ENCODE peak calls at places on chromosomes 6 and 20, in nine cellular contexts. One of them, this sample, is unnamed.

GRCh38 chr20:35000922-35001595 is 45.4 kb downstream of the MYH7B start:
- DNase-seq in fibroblast of mammary gland: no peak
- DNase-seq in KG1: no peak
- DNase-seq in upper lobe of right lung: no peak
- DNase-seq in activated naive CD8-positive, alpha-beta T cell treated with anti-CD3 and anti-CD28 coated beads, Interleukin-2, amount 10 ng/mL, durations not matched to agents 7 days and 5 days: no peak
- DNase-seq in effector CD4-positive, alpha-beta T cell: no peak
- DNase-seq in psoas muscle: peak
- DNase-seq in endothelial cell: no peak
- DNase-seq in stimulated activated CD8-positive, alpha-beta memory T cell treated with anti-CD3 and anti-CD28 coated beads, Interleukin-15, amount 100 ng/mL, for 24 hours: no peak
- DNase-seq in this sample: no peak

GRCh38 chr20:63625771-63626423 is 1.0 kb downstream of the GMEB2 start:
- DNase-seq in fibroblast of mammary gland: peak
- DNase-seq in KG1: no peak
- DNase-seq in upper lobe of right lung: peak
- DNase-seq in activated naive CD8-positive, alpha-beta T cell treated with anti-CD3 and anti-CD28 coated beads, Interleukin-2, amount 10 ng/mL, durations not matched to agents 7 days and 5 days: peak
- DNase-seq in effector CD4-positive, alpha-beta T cell: no peak
- DNase-seq in psoas muscle: no peak
- DNase-seq in endothelial cell: peak
- DNase-seq in stimulated activated CD8-positive, alpha-beta memory T cell treated with anti-CD3 and anti-CD28 coated beads, Interleukin-15, amount 100 ng/mL, for 24 hours: no peak
- DNase-seq in this sample: peak

GRCh38 chr6:101439790-101440189 is 46.3 kb downstream of the GRIK2 start:
- DNase-seq in fibroblast of mammary gland: peak
- DNase-seq in KG1: no peak
- DNase-seq in upper lobe of right lung: no peak
- DNase-seq in activated naive CD8-positive, alpha-beta T cell treated with anti-CD3 and anti-CD28 coated beads, Interleukin-2, amount 10 ng/mL, durations not matched to agents 7 days and 5 days: no peak
- DNase-seq in effector CD4-positive, alpha-beta T cell: no peak
- DNase-seq in psoas muscle: no peak
- DNase-seq in endothelial cell: no peak
- DNase-seq in stimulated activated CD8-positive, alpha-beta memory T cell treated with anti-CD3 and anti-CD28 coated beads, Interleukin-15, amount 100 ng/mL, for 24 hours: no peak
- DNase-seq in this sample: no peak

GRCh38 chr20:58233881-58234528 is 5.6 kb upstream of the ANKRD60 start:
- DNase-seq in fibroblast of mammary gland: no peak
- DNase-seq in KG1: no peak
- DNase-seq in upper lobe of right lung: no peak
- DNase-seq in activated naive CD8-positive, alpha-beta T cell treated with anti-CD3 and anti-CD28 coated beads, Interleukin-2, amount 10 ng/mL, durations not matched to agents 7 days and 5 days: peak
- DNase-seq in effector CD4-positive, alpha-beta T cell: peak
- DNase-seq in psoas muscle: no peak
- DNase-seq in endothelial cell: peak
- DNase-seq in stimulated activated CD8-positive, alpha-beta memory T cell treated with anti-CD3 and anti-CD28 coated beads, Interleukin-15, amount 100 ng/mL, for 24 hours: peak
- DNase-seq in this sample: no peak

GRCh38 chr6:108714012-108714773 is 134.0 kb upstream of the ARMC2 start:
- DNase-seq in fibroblast of mammary gland: peak
- DNase-seq in KG1: no peak
- DNase-seq in upper lobe of right lung: no peak
- DNase-seq in activated naive CD8-positive, alpha-beta T cell treated with anti-CD3 and anti-CD28 coated beads, Interleukin-2, amount 10 ng/mL, durations not matched to agents 7 days and 5 days: no peak
- DNase-seq in effector CD4-positive, alpha-beta T cell: no peak
- DNase-seq in psoas muscle: no peak
- DNase-seq in endothelial cell: no peak
- DNase-seq in stimulated activated CD8-positive, alpha-beta memory T cell treated with anti-CD3 and anti-CD28 coated beads, Interleukin-15, amount 100 ng/mL, for 24 hours: no peak
- DNase-seq in this sample: no peak

GRCh38 chr20:63740070-63740500 is 509 bp downstream of the SLC2A4RG start:
- DNase-seq in fibroblast of mammary gland: peak
- DNase-seq in KG1: no peak
- DNase-seq in upper lobe of right lung: peak
- DNase-seq in activated naive CD8-positive, alpha-beta T cell treated with anti-CD3 and anti-CD28 coated beads, Interleukin-2, amount 10 ng/mL, durations not matched to agents 7 days and 5 days: peak
- DNase-seq in effector CD4-positive, alpha-beta T cell: peak
- DNase-seq in psoas muscle: peak
- DNase-seq in endothelial cell: peak
- DNase-seq in stimulated activated CD8-positive, alpha-beta memory T cell treated with anti-CD3 and anti-CD28 coated beads, Interleukin-15, amount 100 ng/mL, for 24 hours: no peak
- DNase-seq in this sample: peak

GRCh38 chr6:138428943-138429616 is 25.1 kb downstream of the HEBP2 start:
- DNase-seq in fibroblast of mammary gland: peak
- DNase-seq in KG1: peak
- DNase-seq in upper lobe of right lung: no peak
- DNase-seq in activated naive CD8-positive, alpha-beta T cell treated with anti-CD3 and anti-CD28 coated beads, Interleukin-2, amount 10 ng/mL, durations not matched to agents 7 days and 5 days: no peak
- DNase-seq in effector CD4-positive, alpha-beta T cell: peak
- DNase-seq in psoas muscle: no peak
- DNase-seq in endothelial cell: no peak
- DNase-seq in stimulated activated CD8-positive, alpha-beta memory T cell treated with anti-CD3 and anti-CD28 coated beads, Interleukin-15, amount 100 ng/mL, for 24 hours: no peak
- DNase-seq in this sample: no peak

GRCh38 chr6:135876048-135876447 is 24.5 kb downstream of the PDE7B start:
- DNase-seq in fibroblast of mammary gland: no peak
- DNase-seq in KG1: no peak
- DNase-seq in upper lobe of right lung: no peak
- DNase-seq in activated naive CD8-positive, alpha-beta T cell treated with anti-CD3 and anti-CD28 coated beads, Interleukin-2, amount 10 ng/mL, durations not matched to agents 7 days and 5 days: no peak
- DNase-seq in effector CD4-positive, alpha-beta T cell: no peak
- DNase-seq in psoas muscle: no peak
- DNase-seq in endothelial cell: no peak
- DNase-seq in stimulated activated CD8-positive, alpha-beta memory T cell treated with anti-CD3 and anti-CD28 coated beads, Interleukin-15, amount 100 ng/mL, for 24 hours: no peak
- DNase-seq in this sample: no peak

GRCh38 chr20:3282271-3283221 is 43.6 kb upstream of the SLC4A11 start:
- DNase-seq in fibroblast of mammary gland: no peak
- DNase-seq in KG1: no peak
- DNase-seq in upper lobe of right lung: no peak
- DNase-seq in activated naive CD8-positive, alpha-beta T cell treated with anti-CD3 and anti-CD28 coated beads, Interleukin-2, amount 10 ng/mL, durations not matched to agents 7 days and 5 days: no peak
- DNase-seq in effector CD4-positive, alpha-beta T cell: no peak
- DNase-seq in psoas muscle: no peak
- DNase-seq in endothelial cell: no peak
- DNase-seq in stimulated activated CD8-positive, alpha-beta memory T cell treated with anti-CD3 and anti-CD28 coated beads, Interleukin-15, amount 100 ng/mL, for 24 hours: no peak
- DNase-seq in this sample: no peak

GRCh38 chr6:157717266-157717870 is 105.7 kb upstream of the SNX9 start:
- DNase-seq in fibroblast of mammary gland: no peak
- DNase-seq in KG1: no peak
- DNase-seq in upper lobe of right lung: no peak
- DNase-seq in activated naive CD8-positive, alpha-beta T cell treated with anti-CD3 and anti-CD28 coated beads, Interleukin-2, amount 10 ng/mL, durations not matched to agents 7 days and 5 days: no peak
- DNase-seq in effector CD4-positive, alpha-beta T cell: no peak
- DNase-seq in psoas muscle: no peak
- DNase-seq in endothelial cell: no peak
- DNase-seq in stimulated activated CD8-positive, alpha-beta memory T cell treated with anti-CD3 and anti-CD28 coated beads, Interleukin-15, amount 100 ng/mL, for 24 hours: no peak
- DNase-seq in this sample: no peak

GRCh38 chr20:25005220-25005619 is 12.7 kb upstream of the APMAP start:
- DNase-seq in fibroblast of mammary gland: peak
- DNase-seq in KG1: no peak
- DNase-seq in upper lobe of right lung: peak
- DNase-seq in activated naive CD8-positive, alpha-beta T cell treated with anti-CD3 and anti-CD28 coated beads, Interleukin-2, amount 10 ng/mL, durations not matched to agents 7 days and 5 days: no peak
- DNase-seq in effector CD4-positive, alpha-beta T cell: no peak
- DNase-seq in psoas muscle: peak
- DNase-seq in endothelial cell: no peak
- DNase-seq in stimulated activated CD8-positive, alpha-beta memory T cell treated with anti-CD3 and anti-CD28 coated beads, Interleukin-15, amount 100 ng/mL, for 24 hours: no peak
- DNase-seq in this sample: no peak

GRCh38 chr6:81998432-81998831 is 246.0 kb upstream of the TENT5A start:
- DNase-seq in fibroblast of mammary gland: peak
- DNase-seq in KG1: no peak
- DNase-seq in upper lobe of right lung: no peak
- DNase-seq in activated naive CD8-positive, alpha-beta T cell treated with anti-CD3 and anti-CD28 coated beads, Interleukin-2, amount 10 ng/mL, durations not matched to agents 7 days and 5 days: no peak
- DNase-seq in effector CD4-positive, alpha-beta T cell: no peak
- DNase-seq in psoas muscle: no peak
- DNase-seq in endothelial cell: no peak
- DNase-seq in stimulated activated CD8-positive, alpha-beta memory T cell treated with anti-CD3 and anti-CD28 coated beads, Interleukin-15, amount 100 ng/mL, for 24 hours: no peak
- DNase-seq in this sample: no peak

GRCh38 chr6:46042355-46042999 is 26.8 kb upstream of the CLIC5 start:
- DNase-seq in fibroblast of mammary gland: peak
- DNase-seq in KG1: no peak
- DNase-seq in upper lobe of right lung: no peak
- DNase-seq in activated naive CD8-positive, alpha-beta T cell treated with anti-CD3 and anti-CD28 coated beads, Interleukin-2, amount 10 ng/mL, durations not matched to agents 7 days and 5 days: no peak
- DNase-seq in effector CD4-positive, alpha-beta T cell: no peak
- DNase-seq in psoas muscle: no peak
- DNase-seq in endothelial cell: peak
- DNase-seq in stimulated activated CD8-positive, alpha-beta memory T cell treated with anti-CD3 and anti-CD28 coated beads, Interleukin-15, amount 100 ng/mL, for 24 hours: no peak
- DNase-seq in this sample: no peak

GRCh38 chr20:43583982-43584432 is 6.7 kb upstream of the IFT52 start:
- DNase-seq in fibroblast of mammary gland: peak
- DNase-seq in KG1: no peak
- DNase-seq in upper lobe of right lung: peak
- DNase-seq in activated naive CD8-positive, alpha-beta T cell treated with anti-CD3 and anti-CD28 coated beads, Interleukin-2, amount 10 ng/mL, durations not matched to agents 7 days and 5 days: no peak
- DNase-seq in effector CD4-positive, alpha-beta T cell: no peak
- DNase-seq in psoas muscle: no peak
- DNase-seq in endothelial cell: no peak
- DNase-seq in stimulated activated CD8-positive, alpha-beta memory T cell treated with anti-CD3 and anti-CD28 coated beads, Interleukin-15, amount 100 ng/mL, for 24 hours: no peak
- DNase-seq in this sample: peak

GRCh38 chr6:11714116-11714797 is 64.3 kb downstream of the ADTRP start:
- DNase-seq in fibroblast of mammary gland: no peak
- DNase-seq in KG1: no peak
- DNase-seq in upper lobe of right lung: no peak
- DNase-seq in activated naive CD8-positive, alpha-beta T cell treated with anti-CD3 and anti-CD28 coated beads, Interleukin-2, amount 10 ng/mL, durations not matched to agents 7 days and 5 days: no peak
- DNase-seq in effector CD4-positive, alpha-beta T cell: no peak
- DNase-seq in psoas muscle: no peak
- DNase-seq in endothelial cell: no peak
- DNase-seq in stimulated activated CD8-positive, alpha-beta memory T cell treated with anti-CD3 and anti-CD28 coated beads, Interleukin-15, amount 100 ng/mL, for 24 hours: no peak
- DNase-seq in this sample: no peak

GRCh38 chr6:165579151-165579550 is 83.9 kb downstream of the PDE10A start:
- DNase-seq in fibroblast of mammary gland: no peak
- DNase-seq in KG1: no peak
- DNase-seq in upper lobe of right lung: no peak
- DNase-seq in activated naive CD8-positive, alpha-beta T cell treated with anti-CD3 and anti-CD28 coated beads, Interleukin-2, amount 10 ng/mL, durations not matched to agents 7 days and 5 days: no peak
- DNase-seq in effector CD4-positive, alpha-beta T cell: no peak
- DNase-seq in psoas muscle: no peak
- DNase-seq in endothelial cell: no peak
- DNase-seq in stimulated activated CD8-positive, alpha-beta memory T cell treated with anti-CD3 and anti-CD28 coated beads, Interleukin-15, amount 100 ng/mL, for 24 hours: no peak
- DNase-seq in this sample: no peak

GRCh38 chr6:77883849-77884248 is 231.0 kb downstream of the MEI4 start:
- DNase-seq in fibroblast of mammary gland: no peak
- DNase-seq in KG1: no peak
- DNase-seq in upper lobe of right lung: no peak
- DNase-seq in activated naive CD8-positive, alpha-beta T cell treated with anti-CD3 and anti-CD28 coated beads, Interleukin-2, amount 10 ng/mL, durations not matched to agents 7 days and 5 days: no peak
- DNase-seq in effector CD4-positive, alpha-beta T cell: no peak
- DNase-seq in psoas muscle: no peak
- DNase-seq in endothelial cell: no peak
- DNase-seq in stimulated activated CD8-positive, alpha-beta memory T cell treated with anti-CD3 and anti-CD28 coated beads, Interleukin-15, amount 100 ng/mL, for 24 hours: no peak
- DNase-seq in this sample: no peak

GRCh38 chr6:11535801-11536230 is 1.7 kb upstream of the TMEM170B start:
- DNase-seq in fibroblast of mammary gland: peak
- DNase-seq in KG1: no peak
- DNase-seq in upper lobe of right lung: no peak
- DNase-seq in activated naive CD8-positive, alpha-beta T cell treated with anti-CD3 and anti-CD28 coated beads, Interleukin-2, amount 10 ng/mL, durations not matched to agents 7 days and 5 days: no peak
- DNase-seq in effector CD4-positive, alpha-beta T cell: no peak
- DNase-seq in psoas muscle: no peak
- DNase-seq in endothelial cell: peak
- DNase-seq in stimulated activated CD8-positive, alpha-beta memory T cell treated with anti-CD3 and anti-CD28 coated beads, Interleukin-15, amount 100 ng/mL, for 24 hours: no peak
- DNase-seq in this sample: no peak

GRCh38 chr6:23529902-23530301 is 596.1 kb upstream of the NRSN1 start:
- DNase-seq in fibroblast of mammary gland: no peak
- DNase-seq in KG1: no peak
- DNase-seq in upper lobe of right lung: no peak
- DNase-seq in activated naive CD8-positive, alpha-beta T cell treated with anti-CD3 and anti-CD28 coated beads, Interleukin-2, amount 10 ng/mL, durations not matched to agents 7 days and 5 days: no peak
- DNase-seq in effector CD4-positive, alpha-beta T cell: no peak
- DNase-seq in psoas muscle: no peak
- DNase-seq in endothelial cell: no peak
- DNase-seq in stimulated activated CD8-positive, alpha-beta memory T cell treated with anti-CD3 and anti-CD28 coated beads, Interleukin-15, amount 100 ng/mL, for 24 hours: no peak
- DNase-seq in this sample: no peak

GRCh38 chr6:131134950-131135243 is 370 bp upstream of the AKAP7 start:
- DNase-seq in fibroblast of mammary gland: no peak
- DNase-seq in KG1: no peak
- DNase-seq in upper lobe of right lung: no peak
- DNase-seq in activated naive CD8-positive, alpha-beta T cell treated with anti-CD3 and anti-CD28 coated beads, Interleukin-2, amount 10 ng/mL, durations not matched to agents 7 days and 5 days: no peak
- DNase-seq in effector CD4-positive, alpha-beta T cell: no peak
- DNase-seq in psoas muscle: no peak
- DNase-seq in endothelial cell: no peak
- DNase-seq in stimulated activated CD8-positive, alpha-beta memory T cell treated with anti-CD3 and anti-CD28 coated beads, Interleukin-15, amount 100 ng/mL, for 24 hours: no peak
- DNase-seq in this sample: no peak

GRCh38 chr6:141848029-141848890 is 284.5 kb upstream of the GJE1 start:
- DNase-seq in fibroblast of mammary gland: no peak
- DNase-seq in KG1: no peak
- DNase-seq in upper lobe of right lung: no peak
- DNase-seq in activated naive CD8-positive, alpha-beta T cell treated with anti-CD3 and anti-CD28 coated beads, Interleukin-2, amount 10 ng/mL, durations not matched to agents 7 days and 5 days: no peak
- DNase-seq in effector CD4-positive, alpha-beta T cell: peak
- DNase-seq in psoas muscle: no peak
- DNase-seq in endothelial cell: no peak
- DNase-seq in stimulated activated CD8-positive, alpha-beta memory T cell treated with anti-CD3 and anti-CD28 coated beads, Interleukin-15, amount 100 ng/mL, for 24 hours: no peak
- DNase-seq in this sample: no peak